ENCODE peak calls at places on chromosomes 3 and 15, in ten cellular contexts. One of them, this sample, is unnamed.

GRCh38 chr15:74209997-74210573 is 7.5 kb upstream of the STRA6 start:
- DNase-seq in GOT3: no peak
- DNase-seq in RPMI8226: no peak
- DNase-seq in glomerular endothelial cell: peak
- DNase-seq in HL-60: no peak
- DNase-seq in GM04503: peak
- DNase-seq in cerebellar nuclear complex: no peak
- DNase-seq in lower leg skin: no peak
- DNase-seq in AG08396: peak
- DNase-seq in GM20000: no peak
- DNase-seq in this sample: no peak

GRCh38 chr3:187852842-187853727 is 107.8 kb upstream of the BCL6 start:
- DNase-seq in GM20000: no peak
- DNase-seq in GOT3: no peak
- DNase-seq in HL-60: no peak
- DNase-seq in AG08396: peak
- DNase-seq in glomerular endothelial cell: no peak
- DNase-seq in lower leg skin: peak
- DNase-seq in RPMI8226: no peak
- DNase-seq in GM04503: no peak
- DNase-seq in cerebellar nuclear complex: no peak
- DNase-seq in this sample: no peak

GRCh38 chr3:64242435-64242834 is 17.2 kb upstream of the PRICKLE2 start:
- DNase-seq in GOT3: no peak
- DNase-seq in cerebellar nuclear complex: no peak
- DNase-seq in lower leg skin: no peak
- DNase-seq in RPMI8226: no peak
- DNase-seq in GM04503: no peak
- DNase-seq in GM20000: no peak
- DNase-seq in HL-60: no peak
- DNase-seq in glomerular endothelial cell: no peak
- DNase-seq in AG08396: no peak
- DNase-seq in this sample: no peak

GRCh38 chr15:48795901-48796300 is 15.0 kb downstream of the CEP152 start:
- DNase-seq in GM20000: no peak
- DNase-seq in RPMI8226: no peak
- DNase-seq in cerebellar nuclear complex: no peak
- DNase-seq in HL-60: no peak
- DNase-seq in lower leg skin: no peak
- DNase-seq in GM04503: no peak
- DNase-seq in glomerular endothelial cell: no peak
- DNase-seq in GOT3: no peak
- DNase-seq in AG08396: no peak
- DNase-seq in this sample: no peak

GRCh38 chr3:144431134-144431533 is 459.5 kb downstream of the DIPK2A start:
- DNase-seq in glomerular endothelial cell: no peak
- DNase-seq in lower leg skin: no peak
- DNase-seq in AG08396: no peak
- DNase-seq in HL-60: no peak
- DNase-seq in RPMI8226: no peak
- DNase-seq in GM20000: peak
- DNase-seq in cerebellar nuclear complex: no peak
- DNase-seq in GOT3: no peak
- DNase-seq in GM04503: no peak
- DNase-seq in this sample: no peak

GRCh38 chr3:134087046-134087974 is 57.6 kb upstream of the SLCO2A1 start:
- DNase-seq in GM04503: no peak
- DNase-seq in glomerular endothelial cell: no peak
- DNase-seq in cerebellar nuclear complex: no peak
- DNase-seq in AG08396: no peak
- DNase-seq in HL-60: no peak
- DNase-seq in lower leg skin: no peak
- DNase-seq in RPMI8226: no peak
- DNase-seq in GM20000: no peak
- DNase-seq in GOT3: no peak
- DNase-seq in this sample: no peak

GRCh38 chr3:127196466-127197299 is 3.8 kb downstream of the PRR23E start:
- DNase-seq in HL-60: no peak
- DNase-seq in GOT3: no peak
- DNase-seq in GM20000: no peak
- DNase-seq in cerebellar nuclear complex: no peak
- DNase-seq in lower leg skin: no peak
- DNase-seq in RPMI8226: no peak
- DNase-seq in glomerular endothelial cell: no peak
- DNase-seq in AG08396: no peak
- DNase-seq in GM04503: no peak
- DNase-seq in this sample: no peak

GRCh38 chr3:108300103-108300849 is 3.9 kb downstream of the HHLA2 start:
- DNase-seq in GOT3: no peak
- DNase-seq in AG08396: no peak
- DNase-seq in cerebellar nuclear complex: no peak
- DNase-seq in HL-60: no peak
- DNase-seq in GM20000: no peak
- DNase-seq in GM04503: no peak
- DNase-seq in lower leg skin: no peak
- DNase-seq in RPMI8226: no peak
- DNase-seq in glomerular endothelial cell: no peak
- DNase-seq in this sample: no peak

GRCh38 chr3:197295871-197296270 is 2.5 kb downstream of the DLG1 start:
- DNase-seq in GM04503: no peak
- DNase-seq in GOT3: no peak
- DNase-seq in cerebellar nuclear complex: no peak
- DNase-seq in HL-60: no peak
- DNase-seq in AG08396: no peak
- DNase-seq in GM20000: no peak
- DNase-seq in lower leg skin: no peak
- DNase-seq in RPMI8226: no peak
- DNase-seq in glomerular endothelial cell: no peak
- DNase-seq in this sample: no peak

GRCh38 chr3:11385329-11385728 is 113.1 kb downstream of the ATG7 start:
- DNase-seq in HL-60: no peak
- DNase-seq in GM04503: no peak
- DNase-seq in RPMI8226: no peak
- DNase-seq in glomerular endothelial cell: no peak
- DNase-seq in lower leg skin: no peak
- DNase-seq in GM20000: no peak
- DNase-seq in AG08396: no peak
- DNase-seq in GOT3: no peak
- DNase-seq in cerebellar nuclear complex: no peak
- DNase-seq in this sample: no peak

GRCh38 chr3:133862161-133862560 is 33.5 kb downstream of the RAB6B start:
- DNase-seq in lower leg skin: no peak
- DNase-seq in glomerular endothelial cell: no peak
- DNase-seq in GOT3: no peak
- DNase-seq in cerebellar nuclear complex: no peak
- DNase-seq in RPMI8226: no peak
- DNase-seq in GM20000: no peak
- DNase-seq in HL-60: no peak
- DNase-seq in AG08396: no peak
- DNase-seq in GM04503: no peak
- DNase-seq in this sample: no peak

GRCh38 chr15:83285979-83286553 is 1.6 kb upstream of the BNC1 start:
- DNase-seq in AG08396: peak
- DNase-seq in glomerular endothelial cell: no peak
- DNase-seq in lower leg skin: no peak
- DNase-seq in GM04503: peak
- DNase-seq in HL-60: no peak
- DNase-seq in GM20000: no peak
- DNase-seq in GOT3: no peak
- DNase-seq in RPMI8226: no peak
- DNase-seq in cerebellar nuclear complex: no peak
- DNase-seq in this sample: no peak

GRCh38 chr3:71309342-71309741 is 274.2 kb downstream of the FOXP1 start:
- DNase-seq in GM20000: no peak
- DNase-seq in GOT3: no peak
- DNase-seq in HL-60: no peak
- DNase-seq in lower leg skin: no peak
- DNase-seq in RPMI8226: no peak
- DNase-seq in GM04503: no peak
- DNase-seq in cerebellar nuclear complex: no peak
- DNase-seq in AG08396: no peak
- DNase-seq in glomerular endothelial cell: no peak
- DNase-seq in this sample: no peak

GRCh38 chr3:194715022-194715800 is 29.5 kb downstream of the FAM43A start:
- DNase-seq in GM04503: no peak
- DNase-seq in AG08396: no peak
- DNase-seq in HL-60: no peak
- DNase-seq in lower leg skin: no peak
- DNase-seq in glomerular endothelial cell: no peak
- DNase-seq in GM20000: no peak
- DNase-seq in RPMI8226: no peak
- DNase-seq in GOT3: no peak
- DNase-seq in cerebellar nuclear complex: no peak
- DNase-seq in this sample: no peak

GRCh38 chr3:125582707-125583106 is 12.6 kb downstream of the OSBPL11 start:
- DNase-seq in RPMI8226: no peak
- DNase-seq in HL-60: no peak
- DNase-seq in GM04503: no peak
- DNase-seq in AG08396: no peak
- DNase-seq in glomerular endothelial cell: no peak
- DNase-seq in GOT3: no peak
- DNase-seq in GM20000: peak
- DNase-seq in cerebellar nuclear complex: no peak
- DNase-seq in lower leg skin: no peak
- DNase-seq in this sample: no peak

GRCh38 chr3:162141232-162141631 is 644.6 kb downstream of the OTOL1 start:
- DNase-seq in HL-60: no peak
- DNase-seq in GM20000: no peak
- DNase-seq in AG08396: peak
- DNase-seq in glomerular endothelial cell: no peak
- DNase-seq in lower leg skin: no peak
- DNase-seq in cerebellar nuclear complex: no peak
- DNase-seq in GM04503: peak
- DNase-seq in RPMI8226: no peak
- DNase-seq in GOT3: no peak
- DNase-seq in this sample: no peak

GRCh38 chr3:52488746-52489145 is 6.4 kb upstream of the STAB1 start:
- DNase-seq in glomerular endothelial cell: no peak
- DNase-seq in lower leg skin: no peak
- DNase-seq in cerebellar nuclear complex: no peak
- DNase-seq in AG08396: no peak
- DNase-seq in GM04503: no peak
- DNase-seq in RPMI8226: no peak
- DNase-seq in GM20000: no peak
- DNase-seq in GOT3: no peak
- DNase-seq in HL-60: no peak
- DNase-seq in this sample: no peak

GRCh38 chr3:177599331-177599730 is 402.0 kb upstream of the TBL1XR1 start:
- DNase-seq in GM04503: no peak
- DNase-seq in GM20000: no peak
- DNase-seq in cerebellar nuclear complex: no peak
- DNase-seq in lower leg skin: no peak
- DNase-seq in glomerular endothelial cell: no peak
- DNase-seq in RPMI8226: no peak
- DNase-seq in AG08396: no peak
- DNase-seq in GOT3: no peak
- DNase-seq in HL-60: no peak
- DNase-seq in this sample: no peak

GRCh38 chr15:57591822-57592367 is at the start of gene MYZAP:
- DNase-seq in RPMI8226: peak
- DNase-seq in lower leg skin: no peak
- DNase-seq in GOT3: no peak
- DNase-seq in HL-60: no peak
- DNase-seq in GM04503: no peak
- DNase-seq in GM20000: peak
- DNase-seq in AG08396: peak
- DNase-seq in glomerular endothelial cell: no peak
- DNase-seq in cerebellar nuclear complex: no peak
- DNase-seq in this sample: peak

GRCh38 chr3:17232442-17232841 is 347.7 kb downstream of the PLCL2 start:
- DNase-seq in AG08396: no peak
- DNase-seq in glomerular endothelial cell: no peak
- DNase-seq in lower leg skin: no peak
- DNase-seq in cerebellar nuclear complex: no peak
- DNase-seq in GM20000: no peak
- DNase-seq in RPMI8226: no peak
- DNase-seq in GM04503: no peak
- DNase-seq in GOT3: no peak
- DNase-seq in HL-60: no peak
- DNase-seq in this sample: no peak

GRCh38 chr3:15633159-15633558 is 31.6 kb downstream of the BTD start:
- DNase-seq in AG08396: no peak
- DNase-seq in HL-60: no peak
- DNase-seq in GM20000: no peak
- DNase-seq in GM04503: no peak
- DNase-seq in GOT3: no peak
- DNase-seq in glomerular endothelial cell: no peak
- DNase-seq in cerebellar nuclear complex: peak
- DNase-seq in RPMI8226: no peak
- DNase-seq in lower leg skin: no peak
- DNase-seq in this sample: no peak

GRCh38 chr3:124316034-124316287 is 324.0 kb upstream of the ROPN1 start:
- DNase-seq in GM20000: no peak
- DNase-seq in lower leg skin: no peak
- DNase-seq in GM04503: no peak
- DNase-seq in GOT3: no peak
- DNase-seq in AG08396: no peak
- DNase-seq in RPMI8226: peak
- DNase-seq in HL-60: no peak
- DNase-seq in cerebellar nuclear complex: no peak
- DNase-seq in glomerular endothelial cell: no peak
- DNase-seq in this sample: no peak

GRCh38 chr3:120102232-120102631 is 8.0 kb upstream of the GSK3B start:
- DNase-seq in GM20000: no peak
- DNase-seq in cerebellar nuclear complex: no peak
- DNase-seq in GOT3: no peak
- DNase-seq in lower leg skin: no peak
- DNase-seq in GM04503: no peak
- DNase-seq in RPMI8226: no peak
- DNase-seq in HL-60: no peak
- DNase-seq in glomerular endothelial cell: no peak
- DNase-seq in AG08396: no peak
- DNase-seq in this sample: no peak

GRCh38 chr15:84857418-84858004 is 27.0 kb upstream of the SLC28A1 start:
- DNase-seq in GM20000: no peak
- DNase-seq in HL-60: no peak
- DNase-seq in RPMI8226: no peak
- DNase-seq in lower leg skin: no peak
- DNase-seq in GOT3: no peak
- DNase-seq in cerebellar nuclear complex: no peak
- DNase-seq in GM04503: no peak
- DNase-seq in glomerular endothelial cell: no peak
- DNase-seq in AG08396: no peak
- DNase-seq in this sample: no peak

GRCh38 chr3:187360523-187361060 is 7.6 kb upstream of the RTP4 start:
- DNase-seq in GM20000: no peak
- DNase-seq in lower leg skin: no peak
- DNase-seq in GOT3: no peak
- DNase-seq in HL-60: no peak
- DNase-seq in GM04503: no peak
- DNase-seq in glomerular endothelial cell: no peak
- DNase-seq in RPMI8226: no peak
- DNase-seq in cerebellar nuclear complex: no peak
- DNase-seq in AG08396: no peak
- DNase-seq in this sample: no peak

GRCh38 chr3:30719536-30719935 is 113.1 kb downstream of the TGFBR2 start:
- DNase-seq in GM20000: no peak
- DNase-seq in cerebellar nuclear complex: no peak
- DNase-seq in GM04503: no peak
- DNase-seq in GOT3: no peak
- DNase-seq in lower leg skin: no peak
- DNase-seq in RPMI8226: no peak
- DNase-seq in glomerular endothelial cell: no peak
- DNase-seq in AG08396: no peak
- DNase-seq in HL-60: no peak
- DNase-seq in this sample: no peak

GRCh38 chr3:13582366-13583250 is 33.7 kb downstream of the FBLN2 start:
- DNase-seq in GM04503: no peak
- DNase-seq in GOT3: no peak
- DNase-seq in lower leg skin: no peak
- DNase-seq in AG08396: no peak
- DNase-seq in GM20000: no peak
- DNase-seq in RPMI8226: no peak
- DNase-seq in cerebellar nuclear complex: no peak
- DNase-seq in glomerular endothelial cell: no peak
- DNase-seq in HL-60: no peak
- DNase-seq in this sample: no peak

GRCh38 chr3:161415506-161416231 is 44.4 kb upstream of the SPTSSB start:
- DNase-seq in GM04503: peak
- DNase-seq in AG08396: peak
- DNase-seq in cerebellar nuclear complex: no peak
- DNase-seq in lower leg skin: no peak
- DNase-seq in HL-60: no peak
- DNase-seq in GOT3: peak
- DNase-seq in RPMI8226: no peak
- DNase-seq in GM20000: no peak
- DNase-seq in glomerular endothelial cell: peak
- DNase-seq in this sample: no peak